ENCODE peak calls at places on chromosomes 12 and 14, in four cellular contexts. H is GM23248, B is IMR-90, V is A549. I is an unnamed sample.
A peak's percentile ranks its signal among the peaks of the same experiment; 100 is the strongest.

GRCh38 chr12:26162905-26163304 is 32.5 kb upstream of the SSPN start:
- DNase-seq in H (no peak), B (no peak), V (no peak), I (no peak)

GRCh38 chr14:55707365-55707804 is 127.4 kb downstream of the KTN1 start:
- DNase-seq in H (peak; percentile 78), B (peak; percentile 76), V (peak; percentile 41), I (no peak)

GRCh38 chr12:108311605-108312004 is 27.5 kb downstream of the CMKLR1 start:
- DNase-seq in H (no peak), B (no peak), V (no peak), I (no peak)

GRCh38 chr12:103571286-103571685 is 15.8 kb upstream of the STAB2 start:
- DNase-seq in H (no peak), B (no peak), V (no peak), I (no peak)

GRCh38 chr14:72583316-72584272 is 310.3 kb downstream of the DPF3 start:
- DNase-seq in H (no peak), B (peak; percentile 29), V (no peak), I (no peak)

GRCh38 chr12:15779925-15780324 is 9.3 kb downstream of the EPS8 start:
- DNase-seq in H (no peak), B (no peak), V (no peak), I (no peak)

GRCh38 chr12:109393437-109394345 is 46.0 kb downstream of the MYO1H start:
- DNase-seq in H (peak; percentile 71), B (peak; percentile 53), V (peak; percentile 80), I (no peak)

GRCh38 chr12:95687937-95688336 is 102.6 kb downstream of the NTN4 start:
- DNase-seq in H (no peak), B (no peak), V (no peak), I (no peak)

GRCh38 chr14:32472081-32472480 is 143.0 kb downstream of the AKAP6 start:
- DNase-seq in H (no peak), B (no peak), V (no peak), I (no peak)

GRCh38 chr12:2273751-2274150 is 221.0 kb downstream of the CACNA1C start:
- DNase-seq in H (no peak), B (no peak), V (no peak), I (no peak)

GRCh38 chr12:110689601-110690430 is 901 bp upstream of the HVCN1 start:
- DNase-seq in H (peak; percentile 42), B (no peak), V (no peak), I (no peak)

GRCh38 chr12:5068623-5069022 is 24.9 kb downstream of the KCNA5 start:
- DNase-seq in H (no peak), B (no peak), V (no peak), I (no peak)

GRCh38 chr14:80570930-80571298 is 359.6 kb upstream of the DIO2 start:
- DNase-seq in H (no peak), B (no peak), V (no peak), I (no peak)

GRCh38 chr14:106790189-106791036 is 1264.0 kb downstream of the TMEM121 start:
- DNase-seq in H (peak; percentile 6), B (no peak), V (peak; percentile 25), I (peak; percentile 37)

GRCh38 chr12:16526693-16527092 is 79.3 kb downstream of the LMO3 start:
- DNase-seq in H (peak; percentile 95), B (peak; percentile 92), V (no peak), I (no peak)

GRCh38 chr14:101103321-101103901 is 199.9 kb upstream of the RTL1 start:
- DNase-seq in H (no peak), B (no peak), V (no peak), I (no peak)

GRCh38 chr12:108825205-108825950 is 32.0 kb downstream of the SSH1 start:
- DNase-seq in H (peak; percentile 76), B (peak; percentile 76), V (no peak), I (no peak)

GRCh38 chr12:64706366-64706765 is 52.8 kb downstream of the GNS start:
- DNase-seq in H (no peak), B (no peak), V (no peak), I (no peak)

GRCh38 chr12:129325566-129325965 is 472.3 kb downstream of the GLT1D1 start:
- DNase-seq in H (no peak), B (no peak), V (no peak), I (no peak)

GRCh38 chr12:123966596-123966995 is 6.0 kb downstream of the CCDC92 start:
- DNase-seq in H (peak; percentile 91), B (peak; percentile 80), V (no peak), I (no peak)

GRCh38 chr12:106108187-106108816 is 30.5 kb downstream of the NUAK1 start:
- DNase-seq in H (peak; percentile 72), B (peak; percentile 65), V (no peak), I (no peak)

GRCh38 chr14:36690301-36691020 is 28.8 kb downstream of the PAX9 start:
- DNase-seq in H (peak; percentile 14), B (peak; percentile 6), V (peak; percentile 20), I (no peak)

GRCh38 chr12:55822228-55822627 is 4.4 kb downstream of the ORMDL2 start:
- DNase-seq in H (no peak), B (no peak), V (peak; percentile 62), I (no peak)

GRCh38 chr12:125766091-125766490 is 700.9 kb downstream of the AACS start:
- DNase-seq in H (no peak), B (no peak), V (no peak), I (no peak)

GRCh38 chr12:31118831-31119530 is 45.3 kb downstream of the DDX11 start:
- DNase-seq in H (no peak), B (no peak), V (peak; percentile 49), I (no peak)

GRCh38 chr12:120831648-120832267 is 72.4 kb downstream of the SPPL3 start:
- DNase-seq in H (no peak), B (no peak), V (no peak), I (no peak)

GRCh38 chr12:124613151-124613585 is 45.8 kb upstream of the NCOR2 start:
- DNase-seq in H (peak; percentile 66), B (peak; percentile 36), V (no peak), I (no peak)

GRCh38 chr12:65086236-65086635 is 34.9 kb downstream of the WIF1 start:
- DNase-seq in H (no peak), B (no peak), V (no peak), I (no peak)

GRCh38 chr12:124463341-124463861 is 104.0 kb downstream of the NCOR2 start:
- DNase-seq in H (no peak), B (no peak), V (no peak), I (no peak)

GRCh38 chr14:72516936-72517408 is 376.9 kb downstream of the DPF3 start:
- DNase-seq in H (peak; percentile 85), B (peak; percentile 91), V (no peak), I (peak; percentile 47)

GRCh38 chr14:53509845-53510244 is 356.7 kb upstream of the DDHD1 start:
- DNase-seq in H (peak; percentile 51), B (peak; percentile 70), V (no peak), I (no peak)

GRCh38 chr12:24014853-24015590 is 65.6 kb upstream of the SOX5 start:
- DNase-seq in H (no peak), B (no peak), V (no peak), I (no peak)

GRCh38 chr14:73203527-73203926 is 33.8 kb upstream of the PAPLN start:
- DNase-seq in H (no peak), B (no peak), V (no peak), I (no peak)

GRCh38 chr12:104578453-104578852 is 121.7 kb downstream of the CHST11 start:
- DNase-seq in H (peak; percentile 95), B (peak; percentile 84), V (peak; percentile 55), I (no peak)

GRCh38 chr14:91418387-91419043 is 895 bp upstream of the CCDC88C start:
- DNase-seq in H (peak; percentile 59), B (peak; percentile 17), V (peak; percentile 52), I (peak; percentile 70)

GRCh38 chr12:76558684-76559276 is 791 bp downstream of the OSBPL8 start:
- DNase-seq in H (peak; percentile 71), B (peak; percentile 44), V (peak; percentile 31), I (peak; percentile 79)

GRCh38 chr12:89951050-89951693 is 242.5 kb upstream of the ATP2B1 start:
- DNase-seq in H (peak; percentile 79), B (peak; percentile 84), V (peak; percentile 81), I (no peak)

GRCh38 chr14:68293404-68293803 is 473.8 kb downstream of the RAD51B start:
- DNase-seq in H (no peak), B (no peak), V (no peak), I (no peak)

GRCh38 chr12:133057446-133057845 is 20.1 kb downstream of the ZNF84 start:
- DNase-seq in H (peak; percentile 4), B (peak; percentile 2), V (no peak), I (no peak)
- H3K9me3 ChIP-seq in H (peaks cover 61% of the 10 kb centered on the region), B (peaks cover 76% of the 10 kb centered on the region), V (peaks cover 100% of the 10 kb centered on the region), I (peaks cover 77% of the 10 kb centered on the region)

GRCh38 chr12:34299802-34300193 is 277.5 kb downstream of the ALG10 start:
- DNase-seq in H (no peak), B (no peak), V (no peak), I (no peak)

GRCh38 chr12:34298971-34299801 is 276.9 kb downstream of the ALG10 start:
- DNase-seq in H (no peak), B (no peak), V (no peak), I (no peak)

GRCh38 chr12:34297126-34297789 is 275.0 kb downstream of the ALG10 start:
- DNase-seq in H (no peak), B (no peak), V (no peak), I (no peak)

GRCh38 chr12:34297790-34298164 is 275.5 kb downstream of the ALG10 start:
- DNase-seq in H (no peak), B (no peak), V (no peak), I (no peak)

DNA sequence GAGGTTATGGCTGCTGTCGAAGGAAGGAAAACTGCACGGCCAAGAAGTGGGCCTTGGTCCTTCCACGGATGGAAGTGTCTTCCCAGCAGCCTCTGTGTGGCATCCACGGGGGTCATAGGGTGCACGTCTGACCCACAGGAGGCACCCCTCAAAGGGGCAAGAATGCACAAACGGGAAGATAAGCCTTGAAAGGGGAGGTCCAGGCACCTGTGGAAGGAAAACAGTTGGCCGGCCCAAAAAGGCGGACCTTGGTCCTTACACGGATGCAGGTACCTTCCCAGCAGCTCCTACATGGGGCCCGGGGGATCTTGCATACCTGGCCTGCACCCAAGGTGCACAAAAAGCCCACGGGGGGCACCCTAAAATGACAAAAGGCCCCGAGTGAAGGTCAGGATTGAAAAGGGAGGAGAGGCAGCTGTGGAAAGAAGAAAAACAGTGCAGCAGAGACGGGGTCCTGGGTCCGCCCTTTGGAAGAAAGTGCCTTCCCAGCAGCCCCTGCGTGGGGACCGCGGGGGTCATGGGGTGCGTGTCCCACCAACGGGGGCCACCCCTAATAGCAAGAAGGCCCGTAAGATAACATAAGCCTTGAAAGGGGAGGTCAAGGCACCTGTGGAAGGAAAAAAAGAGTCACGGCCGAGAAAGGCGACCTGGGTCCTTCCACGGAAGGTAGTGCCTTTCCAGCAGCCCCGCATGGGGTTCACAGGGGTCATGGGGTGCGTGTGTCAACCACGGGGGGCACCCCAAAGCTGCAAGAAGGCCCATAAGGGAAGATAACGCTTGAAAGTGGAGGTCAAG is 276.1 kb downstream of the ALG10 start:
- DNase-seq in H (no peak), B (no peak), V (no peak), I (no peak)
- H3K9me3 ChIP-seq in H (no peaks in the 10 kb centered on the region), B (peaks cover 80% of the 10 kb centered on the region), V (no peaks in the 10 kb centered on the region), I (no peaks in the 10 kb centered on the region)

GRCh38 chr12:40287369-40287975 is 62.7 kb downstream of the LRRK2 start:
- DNase-seq in H (no peak), B (no peak), V (peak; percentile 53), I (no peak)
- H3K9me3 ChIP-seq in H (no peaks in the 10 kb centered on the region), B (no peaks in the 10 kb centered on the region), V (peaks cover 14% of the 10 kb centered on the region), I (no peaks in the 10 kb centered on the region)

GRCh38 chr14:24064091-24064795 is 7.1 kb upstream of the CPNE6 start:
- DNase-seq in H (no peak), B (no peak), V (no peak), I (no peak)
- H3K9me3 ChIP-seq in H (no peaks in the 10 kb centered on the region), B (no peaks in the 10 kb centered on the region), V (no peaks in the 10 kb centered on the region), I (no peaks in the 10 kb centered on the region)

I was measured in T-helper 17 cell.